ENCODE peak calls at places on chromosome 20, in nine cellular contexts. I, J, K, B, Q, M, U, C and T are unnamed samples.

GRCh38 chr20:9608639-9609440 is 94.5 kb downstream of the LAMP5 start:
- DNase-seq in M (no peak), Q (no peak), U (no peak), I (no peak), K (no peak), C (no peak), J (no peak), B (no peak), T (no peak)

GRCh38 chr20:37846573-37846972 is 56.4 kb upstream of the VSTM2L start:
- DNase-seq in C (no peak), J (no peak), K (no peak), M (no peak), B (peak; percentile 96), U (no peak), Q (no peak), I (no peak), T (no peak)

GRCh38 chr20:58843128-58843556 is 7.6 kb downstream of the GNAS-AS1 start:
- DNase-seq in I (no peak), K (no peak), M (no peak), U (no peak), J (no peak), B (no peak), Q (no peak), C (no peak), T (no peak)

GRCh38 chr20:20409326-20409725 is 41.4 kb downstream of the INSM1 start:
- DNase-seq in B (no peak), K (no peak), J (no peak), M (no peak), U (no peak), I (no peak), Q (no peak), C (no peak), T (no peak)

GRCh38 chr20:22257912-22258311 is 326.5 kb downstream of the FOXA2 start:
- DNase-seq in C (no peak), U (no peak), J (no peak), Q (no peak), M (no peak), I (no peak), K (no peak), B (no peak), T (no peak)

GRCh38 chr20:33663161-33664084 is 1.3 kb downstream of the C20orf144 start:
- DNase-seq in B (peak; percentile 75), C (peak; percentile 67), M (peak; percentile 83), K (peak; percentile 85), Q (peak; percentile 58), U (peak; percentile 79), J (peak; percentile 54), I (peak; percentile 80), T (peak; percentile 86)

GRCh38 chr20:41139227-41140093 is 2.1 kb downstream of the PLCG1 start:
- DNase-seq in Q (no peak), C (no peak), K (no peak), I (no peak), M (no peak), J (no peak), U (no peak), B (no peak), T (no peak)

GRCh38 chr20:4099905-4100675 is 84.7 kb upstream of the RNF24 start:
- DNase-seq in M (peak; percentile 77), J (no peak), I (no peak), C (no peak), B (no peak), Q (no peak), K (no peak), U (no peak), T (no peak)

GRCh38 chr20:47985092-47985850 is 200.0 kb upstream of the SULF2 start:
- DNase-seq in C (no peak), Q (no peak), M (no peak), I (no peak), U (no peak), K (no peak), B (no peak), J (no peak), T (no peak)

GRCh38 chr20:20184149-20184548 is 131.8 kb downstream of the CFAP61 start:
- DNase-seq in U (no peak), M (no peak), B (no peak), J (no peak), K (no peak), Q (no peak), I (no peak), C (no peak), T (no peak)

GRCh38 chr20:16898433-16898832 is 150.3 kb downstream of the OTOR start:
- DNase-seq in M (no peak), U (no peak), Q (no peak), I (no peak), K (no peak), C (no peak), J (no peak), B (no peak), T (no peak)

GRCh38 chr20:59455392-59456341 is 148.7 kb upstream of the PHACTR3 start:
- DNase-seq in J (no peak), U (no peak), C (no peak), Q (peak; percentile 18), K (no peak), M (peak; percentile 57), B (peak; percentile 73), I (no peak), T (peak; percentile 23)

GRCh38 chr20:62301773-62302340 is 940 bp upstream of the ADRM1 start:
- DNase-seq in U (peak; percentile 90), B (peak; percentile 82), K (peak; percentile 94), J (peak; percentile 76), M (peak; percentile 92), Q (peak; percentile 81), C (peak; percentile 70), I (peak; percentile 80), T (peak; percentile 93)

GRCh38 chr20:17936791-17937687 is 31.6 kb downstream of the SNX5 start:
- DNase-seq in K (no peak), M (no peak), B (no peak), J (no peak), Q (no peak), C (no peak), U (no peak), I (no peak), T (peak; percentile 66)

GRCh38 chr20:6418732-6419131 is 295.9 kb upstream of the FERMT1 start:
- DNase-seq in C (no peak), U (no peak), Q (no peak), K (no peak), B (no peak), I (no peak), M (no peak), J (no peak), T (no peak)

GRCh38 chr20:33604991-33605370 is 57.1 kb upstream of the C20orf144 start:
- DNase-seq in K (no peak), Q (no peak), U (no peak), M (no peak), I (no peak), C (no peak), B (no peak), J (no peak), T (no peak)

GRCh38 chr20:8389381-8390368 is 257.6 kb downstream of the PLCB1 start:
- DNase-seq in B (peak; percentile 58), M (peak; percentile 46), I (peak; percentile 18), Q (peak; percentile 48), J (peak; percentile 53), C (no peak), K (no peak), U (no peak), T (no peak)

GRCh38 chr20:53642196-53643030 is 48.8 kb upstream of the ZNF217 start:
- DNase-seq in K (peak; percentile 45), J (peak; percentile 90), C (no peak), Q (no peak), M (peak; percentile 92), I (peak; percentile 45), U (peak; percentile 17), B (no peak), T (peak; percentile 71)

GRCh38 chr20:61510778-61511330 is 258.8 kb downstream of the CDH4 start:
- DNase-seq in I (no peak), K (no peak), M (no peak), J (no peak), B (no peak), C (no peak), U (no peak), Q (no peak), T (no peak)

GRCh38 chr20:23047001-23047737 is 2.3 kb downstream of the THBD start:
- DNase-seq in B (no peak), Q (no peak), M (no peak), J (no peak), C (no peak), K (no peak), U (no peak), I (no peak), T (no peak)

GRCh38 chr20:52552181-52552872 is 360.7 kb upstream of the ZFP64 start:
- DNase-seq in K (no peak), B (no peak), U (no peak), J (no peak), C (no peak), I (no peak), Q (no peak), M (no peak), T (no peak)

GRCh38 chr20:22805219-22805618 is 220.8 kb upstream of the FOXA2 start:
- DNase-seq in U (no peak), J (no peak), M (no peak), K (peak; percentile 64), C (no peak), Q (peak; percentile 64), B (no peak), I (no peak), T (no peak)

GRCh38 chr20:24134930-24135329 is 146.4 kb upstream of the GGTLC1 start:
- DNase-seq in K (no peak), U (no peak), J (no peak), Q (no peak), I (no peak), C (no peak), M (no peak), B (no peak), T (no peak)

GRCh38 chr20:35735828-35736470 is 6.1 kb downstream of the RBM39 start:
- DNase-seq in B (no peak), Q (no peak), K (no peak), M (no peak), J (no peak), I (no peak), U (no peak), C (no peak), T (no peak)

GRCh38 chr20:7375905-7376304 is 564.4 kb downstream of the HAO1 start:
- DNase-seq in U (no peak), J (peak; percentile 13), M (peak; percentile 8), I (no peak), C (no peak), Q (no peak), B (no peak), K (no peak), T (no peak)

GRCh38 chr20:9758752-9759151 is 80.1 kb downstream of the PAK5 start:
- DNase-seq in C (no peak), K (no peak), J (no peak), U (no peak), B (no peak), I (no peak), M (no peak), Q (no peak), T (no peak)

GRCh38 chr20:48886811-48887210 is 34.7 kb upstream of the ARFGEF2 start:
- DNase-seq in K (no peak), C (no peak), Q (no peak), U (no peak), B (no peak), J (no peak), M (no peak), I (no peak), T (no peak)

GRCh38 chr20:41213150-41213820 is 75.9 kb downstream of the PLCG1 start:
- DNase-seq in B (peak; percentile 57), K (no peak), U (no peak), J (no peak), I (no peak), M (peak; percentile 5), C (no peak), Q (peak; percentile 9), T (no peak)

GRCh38 chr20:2872304-2873009 is 824 bp upstream of the PTPRA start:
- DNase-seq in K (peak; percentile 62), J (peak; percentile 55), I (peak; percentile 68), U (peak; percentile 81), C (peak; percentile 55), B (peak; percentile 41), Q (no peak), M (peak; percentile 63), T (peak; percentile 76)

GRCh38 chr20:34507661-34508060 is 8.6 kb upstream of the DYNLRB1 start:
- DNase-seq in B (no peak), U (no peak), M (no peak), I (no peak), J (no peak), C (no peak), Q (no peak), K (no peak), T (no peak)

GRCh38 chr20:25257130-25257529 is 9.2 kb downstream of the PYGB start:
- DNase-seq in K (no peak), B (no peak), Q (no peak), I (no peak), J (no peak), M (no peak), U (no peak), C (no peak), T (peak; percentile 9)